ENCODE peak calls at places on chromosomes 11 and 22, in eight cellular contexts. C, X, B, V, F, K, R and W are unnamed samples.

GRCh38 chr22:39183991-39184585 is 31.6 kb upstream of the CBX7 start:
- DNase-seq in K (no peak), C (peak), R (no peak), F (no peak), B (no peak), X (peak), V (no peak), W (no peak)

GRCh38 chr22:36463783-36464184 is 17.7 kb downstream of the TXN2 start:
- DNase-seq in R (no peak), K (peak), B (no peak), F (peak), C (no peak), X (no peak), V (no peak), W (no peak)

GRCh38 chr11:46724088-46724487 is 5.1 kb downstream of the F2 start:
- DNase-seq in F (no peak), R (no peak), X (no peak), V (no peak), C (no peak), K (no peak), B (no peak), W (no peak)

GRCh38 chr22:49701380-49702067 is 126.1 kb downstream of the BRD1 start:
- DNase-seq in X (no peak), V (no peak), B (no peak), F (no peak), R (no peak), C (no peak), K (no peak), W (no peak)

GRCh38 chr22:36461665-36462474 is 19.6 kb downstream of the TXN2 start:
- DNase-seq in F (peak), X (peak), K (peak), R (no peak), B (no peak), C (peak), V (no peak), W (peak)

GRCh38 chr11:2306971-2307732 is 5.3 kb downstream of the TSPAN32 start:
- DNase-seq in V (no peak), K (no peak), R (no peak), X (no peak), B (no peak), F (no peak), C (peak), W (no peak)

GRCh38 chr22:46043339-46043738 is 66.4 kb upstream of the WNT7B start:
- DNase-seq in B (no peak), K (no peak), F (no peak), X (no peak), R (no peak), C (no peak), V (peak), W (no peak)

GRCh38 chr11:27462543-27462942 is 10.0 kb downstream of the LGR4 start:
- DNase-seq in C (peak), V (no peak), K (no peak), R (no peak), F (no peak), B (no peak), X (peak), W (no peak)

GRCh38 chr11:74670171-74670570 is 61.1 kb downstream of the CHRDL2 start:
- DNase-seq in B (no peak), K (no peak), X (no peak), V (no peak), C (no peak), R (no peak), F (no peak), W (no peak)

GRCh38 chr11:65776196-65776595 is 4.6 kb downstream of the AP5B1 start:
- DNase-seq in V (no peak), X (peak), K (no peak), C (peak), F (no peak), B (peak), R (no peak), W (no peak)

GRCh38 chr11:102138677-102139076 is 28.4 kb downstream of the YAP1 start:
- DNase-seq in X (peak), R (peak), C (peak), K (no peak), V (no peak), F (no peak), B (no peak), W (no peak)

GRCh38 chr11:100923555-100923954 is 206.1 kb downstream of the PGR start:
- DNase-seq in B (no peak), C (peak), V (no peak), X (no peak), F (no peak), K (no peak), R (no peak), W (no peak)

GRCh38 chr22:29062286-29062949 is 787 bp upstream of the C22orf31 start:
- DNase-seq in X (peak), F (no peak), C (no peak), V (no peak), R (no peak), B (no peak), K (no peak), W (no peak)

GRCh38 chr11:123375832-123376231 is 54.2 kb upstream of the GRAMD1B start:
- DNase-seq in K (peak), X (no peak), C (no peak), B (no peak), F (no peak), V (no peak), R (no peak), W (no peak)

GRCh38 chr22:33921576-33922181 is 1.4 kb upstream of the LARGE1 start:
- DNase-seq in X (peak), R (no peak), F (peak), B (no peak), V (peak), C (peak), K (peak), W (peak)

GRCh38 chr11:4991066-4991465 is 3.6 kb upstream of the OR51L1 start:
- DNase-seq in X (peak), C (peak), F (no peak), K (no peak), R (no peak), B (no peak), V (no peak), W (no peak)

GRCh38 chr11:86064236-86064803 is 4.6 kb downstream of the PICALM start:
- DNase-seq in R (no peak), X (no peak), F (no peak), B (no peak), V (no peak), C (peak), K (no peak), W (no peak)

GRCh38 chr11:117551761-117552343 is 224.2 kb downstream of the CEP164 start:
- DNase-seq in F (no peak), X (no peak), C (no peak), B (no peak), R (no peak), K (no peak), V (no peak), W (no peak)

GRCh38 chr11:71207563-71207962 is 44.8 kb downstream of the SHANK2 start:
- DNase-seq in C (no peak), K (no peak), X (no peak), V (no peak), R (no peak), B (no peak), F (no peak), W (no peak)

GRCh38 chr22:33521879-33522665 is 398.2 kb downstream of the LARGE1 start:
- DNase-seq in F (no peak), B (no peak), C (no peak), K (no peak), R (no peak), V (no peak), X (no peak), W (no peak)

GRCh38 chr22:50733521-50734342 is 4.3 kb upstream of the ACR start:
- DNase-seq in B (no peak), C (peak), R (no peak), V (peak), K (peak), F (peak), X (peak), W (peak)

GRCh38 chr11:44623321-44623715 is 57.9 kb downstream of the CD82 start:
- DNase-seq in V (no peak), C (no peak), F (no peak), B (no peak), X (no peak), R (no peak), K (no peak), W (no peak)

GRCh38 chr22:38788417-38788816 is 5.5 kb downstream of the DNAL4 start:
- DNase-seq in K (peak), X (peak), B (peak), V (peak), F (peak), R (no peak), C (peak), W (no peak)

DNA sequence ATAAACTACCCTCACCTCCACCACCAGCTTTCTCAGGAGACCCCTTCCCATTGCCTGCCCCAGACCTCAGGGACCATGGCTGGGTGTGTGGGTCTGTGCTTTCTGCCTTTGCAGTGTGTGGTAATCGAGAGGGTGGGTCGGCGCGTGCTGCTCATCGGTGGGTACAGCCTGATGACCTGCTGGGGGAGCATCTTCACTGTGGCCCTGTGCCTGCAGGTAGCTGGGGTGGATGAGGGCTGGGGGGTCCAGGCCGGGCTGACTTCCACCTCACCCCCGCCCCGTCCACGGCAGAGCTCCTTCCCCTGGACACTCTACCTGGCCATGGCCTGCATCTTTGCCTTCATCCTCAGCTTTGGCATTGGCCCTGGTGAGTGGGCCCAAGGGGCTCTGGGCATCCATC is 10.5 kb upstream of the MIF start:
- DNase-seq in R (no peak), C (no peak), X (no peak), B (no peak), F (no peak), K (no peak), V (no peak), W (no peak)
- TF ChIP-seq CTCF in R (no peak), C (no peak), X (no peak), B (no peak), F (no peak), K (no peak), V (no peak), W (no peak)

GRCh38 chr11:132874638-132875037 is 657.7 kb downstream of the OPCML start:
- DNase-seq in B (no peak), F (no peak), X (peak), C (peak), V (no peak), K (no peak), R (no peak), W (no peak)

GRCh38 chr11:132878111-132878510 is 654.2 kb downstream of the OPCML start:
- DNase-seq in F (no peak), K (no peak), B (no peak), C (no peak), X (no peak), R (no peak), V (no peak), W (no peak)

GRCh38 chr11:132872223-132872622 is 660.1 kb downstream of the OPCML start:
- DNase-seq in K (no peak), X (no peak), B (no peak), C (no peak), R (no peak), F (no peak), V (no peak), W (no peak)

GRCh38 chr11:132876301-132877071 is 655.8 kb downstream of the OPCML start:
- DNase-seq in B (no peak), X (no peak), K (no peak), C (no peak), F (no peak), R (no peak), V (no peak), W (no peak)
- TF ChIP-seq CTCF in B (no peak), X (no peak), K (no peak), C (no peak), F (no peak), R (no peak), V (no peak), W (no peak)

GRCh38 chr11:119573858-119574257 is 150.9 kb upstream of the THY1 start:
- DNase-seq in B (no peak), R (no peak), K (no peak), C (no peak), X (no peak), F (no peak), V (no peak), W (no peak)

GRCh38 chr11:119578466-119579220 is 150.4 kb downstream of the NECTIN1 start:
- DNase-seq in V (no peak), R (no peak), B (no peak), F (no peak), K (no peak), X (no peak), C (no peak), W (no peak)

GRCh38 chr11:119571311-119571710 is 148.3 kb upstream of the THY1 start:
- DNase-seq in V (no peak), X (no peak), R (no peak), K (peak), B (no peak), F (no peak), C (no peak), W (no peak)

GRCh38 chr11:119567667-119568582 is 145.0 kb upstream of the THY1 start:
- DNase-seq in R (no peak), B (peak), F (no peak), K (peak), C (peak), V (no peak), X (peak), W (no peak)

DNA sequence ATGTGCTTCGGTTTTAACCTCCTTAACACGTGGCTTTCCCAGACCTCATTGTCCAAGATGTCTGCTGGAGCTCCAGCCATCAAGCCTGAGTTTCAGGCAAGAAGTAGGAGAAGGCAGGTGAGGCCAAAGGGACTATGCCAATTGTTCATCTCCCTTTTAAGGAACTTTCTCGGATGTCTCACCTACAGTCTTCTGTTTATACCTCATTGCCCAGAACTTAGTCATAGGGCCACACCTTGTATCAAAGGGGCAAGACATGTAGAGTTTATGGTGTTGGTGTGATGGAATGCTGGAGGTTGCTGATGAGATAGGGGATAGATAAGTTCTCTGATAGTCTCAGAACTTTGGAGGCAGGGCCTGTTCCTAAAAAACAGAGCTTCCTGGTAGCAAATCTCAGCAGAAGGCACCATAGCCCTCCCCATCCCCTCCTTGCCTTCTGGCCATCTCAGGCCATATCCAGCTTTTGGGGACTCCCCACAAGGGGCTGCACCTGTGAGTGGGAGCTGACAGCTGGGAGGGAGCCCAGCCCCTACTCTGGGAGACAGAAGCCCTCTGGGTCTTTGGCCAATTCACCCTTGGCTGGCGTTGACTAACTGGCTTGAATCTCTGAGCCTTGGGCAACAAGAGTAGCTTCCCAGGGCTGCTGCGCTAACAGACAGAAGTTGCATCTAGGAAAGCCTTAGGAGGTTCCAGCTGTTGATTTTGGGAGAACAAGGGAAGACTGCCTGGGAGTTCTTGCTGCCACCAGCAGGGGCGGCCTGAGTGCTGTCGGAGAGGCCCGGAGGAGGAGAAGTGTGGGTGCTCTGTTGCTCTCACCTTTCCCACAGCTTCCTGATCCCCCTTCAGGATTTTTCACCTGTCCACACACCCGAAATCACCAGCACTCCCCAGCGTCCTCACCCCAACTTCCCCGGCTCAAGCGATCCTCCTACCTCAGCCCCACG is 149.8 kb upstream of the THY1 start:
- DNase-seq in R (peak), V (no peak), K (no peak), B (no peak), X (no peak), F (no peak), C (no peak), W (no peak)
- TF ChIP-seq CTCF in R (peak), V (no peak), K (no peak), B (no peak), X (peak), F (no peak), C (no peak), W (no peak)

DNA sequence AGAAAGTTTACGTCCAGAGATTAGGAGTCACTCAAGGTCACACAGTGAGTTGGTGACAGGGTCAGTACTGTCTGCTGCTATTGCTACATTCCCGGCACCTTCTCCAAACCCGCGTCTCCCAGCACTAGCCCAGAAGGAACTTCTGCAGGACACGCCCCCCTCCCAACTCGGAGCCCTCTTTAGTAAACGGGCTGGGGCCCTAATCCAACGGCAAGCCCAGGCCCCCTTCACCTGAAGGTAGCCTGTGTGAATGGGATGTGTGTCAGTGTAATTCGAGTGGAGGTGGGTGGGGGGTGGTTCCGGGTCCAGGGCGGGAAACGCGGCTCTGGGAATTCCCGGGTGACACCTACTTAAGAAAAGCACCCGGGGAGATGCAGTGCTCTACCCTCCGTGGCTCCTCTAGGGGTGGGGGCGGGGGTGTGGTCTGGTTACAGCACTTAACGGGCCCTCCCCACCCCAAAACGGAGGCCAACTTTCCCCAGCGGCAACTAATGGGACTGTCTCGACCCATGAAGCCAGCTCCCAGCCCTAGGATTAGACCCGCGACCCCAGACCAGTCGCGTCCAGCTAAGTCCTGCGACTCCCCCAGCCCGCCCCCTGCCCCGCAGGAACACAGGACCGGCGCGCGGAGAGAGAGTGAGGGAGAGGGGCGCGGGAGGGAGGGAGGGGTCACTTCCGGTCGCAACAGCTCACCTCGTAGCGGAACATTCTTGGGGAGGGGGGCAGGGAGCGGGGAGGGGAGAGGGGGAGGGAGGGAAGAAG is 468 bp downstream of the PATL1 start:
- DNase-seq in V (peak), F (peak), X (peak), R (no peak), C (peak), B (peak), K (peak), W (peak)
- TF ChIP-seq CTCF in V (peak), F (peak), X (no peak), R (no peak), C (peak), B (no peak), K (no peak), W (peak)

DNA sequence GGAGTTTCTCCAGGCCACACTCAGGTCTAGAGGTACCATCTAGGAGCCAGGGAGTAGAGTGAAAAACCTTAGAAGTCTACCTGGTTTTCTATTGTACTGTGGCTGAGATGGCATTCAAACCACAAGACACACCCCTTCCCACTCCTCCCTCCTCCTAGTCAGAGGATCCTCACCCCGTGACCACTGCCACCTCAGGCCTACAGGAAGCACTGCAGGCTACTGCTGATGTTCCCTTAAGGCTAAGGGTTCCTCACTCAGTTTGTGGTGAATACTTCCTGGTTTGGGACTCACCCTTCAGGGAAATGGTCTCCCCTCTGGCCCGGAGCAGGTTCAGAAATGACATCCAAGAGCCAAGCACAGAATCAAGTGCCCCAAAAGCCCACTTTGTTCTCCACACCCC is 1293.9 kb downstream of the JRKL start:
- DNase-seq in C (peak), V (no peak), R (no peak), B (no peak), K (no peak), X (peak), F (no peak), W (no peak)
- TF ChIP-seq CTCF in C (no peak), V (no peak), R (no peak), B (no peak), K (no peak), X (no peak), F (no peak), W (no peak)